ENCODE peak calls at places on chromosomes 11 and 22, in four cellular contexts. W, N, Y and U are unnamed samples.

GRCh38 chr22:21816787-21817496 is 50.5 kb downstream of the MAPK1 start:
- DNase-seq in Y (no peak), W (no peak), N (no peak), U (no peak)

GRCh38 chr22:20792966-20793332 is 19.0 kb downstream of the SERPIND1 start:
- DNase-seq in N (no peak), W (no peak), Y (no peak), U (no peak)

GRCh38 chr22:37485714-37486223 is 415 bp downstream of the MFNG start:
- DNase-seq in Y (no peak), N (no peak), W (no peak), U (no peak)

GRCh38 chr11:285021-285893 is 3.7 kb upstream of the PGGHG start:
- DNase-seq in Y (no peak), W (no peak), N (no peak), U (no peak)

GRCh38 chr22:39818050-39818449 is 75.5 kb downstream of the ENTHD1 start:
- DNase-seq in Y (no peak), N (no peak), W (no peak), U (no peak)

GRCh38 chr22:38718414-38718813 is 12.7 kb downstream of the GTPBP1 start:
- DNase-seq in W (no peak), Y (no peak), N (no peak), U (no peak)

GRCh38 chr11:120392791-120393190 is 56.6 kb downstream of the ARHGEF12 start:
- DNase-seq in N (no peak), Y (no peak), W (no peak), U (no peak)

GRCh38 chr11:75355051-75355450 is 3.6 kb upstream of the ARRB1 start:
- DNase-seq in W (no peak), Y (no peak), N (no peak), U (no peak)

GRCh38 chr11:61021661-61022212 is 50.3 kb downstream of the CD6 start:
- DNase-seq in N (peak; percentile 86), Y (no peak), W (peak; percentile 66), U (no peak)

GRCh38 chr11:6320411-6321207 is at the start of gene CAVIN3:
- DNase-seq in N (no peak), Y (no peak), W (no peak), U (no peak)

GRCh38 chr11:108693852-108694251 is 29.0 kb downstream of the DDX10 start:
- DNase-seq in W (no peak), Y (no peak), N (no peak), U (no peak)

GRCh38 chr11:77698896-77699295 is 61.3 kb upstream of the CLNS1A start:
- DNase-seq in Y (no peak), W (no peak), N (no peak), U (no peak)

GRCh38 chr11:95549276-95549675 is 240.3 kb downstream of the FAM76B start:
- DNase-seq in N (no peak), Y (no peak), W (no peak), U (no peak)

GRCh38 chr11:113533425-113533698 is 58.2 kb upstream of the DRD2 start:
- DNase-seq in W (no peak), N (no peak), Y (no peak), U (no peak)

GRCh38 chr11:91373497-91373896 is 851.1 kb upstream of the FAT3 start:
- DNase-seq in Y (no peak), N (no peak), W (no peak), U (no peak)

GRCh38 chr11:8258289-8258688 is 5.4 kb downstream of the LMO1 start:
- DNase-seq in Y (peak; percentile 34), W (no peak), N (no peak), U (no peak)

GRCh38 chr11:44877908-44878459 is 72.7 kb downstream of the TP53I11 start:
- DNase-seq in Y (no peak), W (no peak), N (no peak), U (peak; percentile 42)

GRCh38 chr11:63015521-63016215 is at the start of gene SLC22A8:
- DNase-seq in Y (no peak), W (no peak), N (no peak), U (no peak)

GRCh38 chr22:22788460-22789037 is 99.1 kb upstream of the IGLL5 start:
- DNase-seq in N (no peak), Y (no peak), W (no peak), U (no peak)

GRCh38 chr11:833114-833791 is 501 bp downstream of the CD151 start:
- DNase-seq in W (no peak), Y (no peak), N (no peak), U (no peak)